ENCODE peak calls at places on chromosome 7, in four cellular contexts. K is kidney, S is lower lobe of right lung, N is hepatocyte. D is an unnamed sample.

GRCh38 chr7:137209151-137209822 is 134.2 kb downstream of the PTN start:
- DNase-seq in K (no peak), S (no peak), N (peak), D (peak)

GRCh38 chr7:14630048-14630447 is 272.5 kb downstream of the DGKB start:
- DNase-seq in K (no peak), S (no peak), N (no peak), D (no peak)

GRCh38 chr7:129536323-129536722 is 34.0 kb downstream of the SMKR1 start:
- DNase-seq in K (peak), S (no peak), N (no peak), D (no peak)

GRCh38 chr7:188174-188573 is 4.2 kb upstream of the FAM20C start:
- DNase-seq in K (no peak), S (no peak), N (no peak), D (no peak)

GRCh38 chr7:98329974-98330373 is 48.5 kb downstream of the BRI3 start:
- DNase-seq in K (no peak), S (no peak), N (peak), D (no peak)

GRCh38 chr7:42237891-42238531 is 1.0 kb upstream of the GLI3 start:
- DNase-seq in K (peak), S (peak), N (peak), D (no peak)

GRCh38 chr7:29017666-29018065 is 59.5 kb upstream of the TRIL start:
- DNase-seq in K (no peak), S (no peak), N (no peak), D (peak)

GRCh38 chr7:99326408-99326782 is 697 bp downstream of the ARPC1A start:
- DNase-seq in K (no peak), S (no peak), N (no peak), D (no peak)

GRCh38 chr7:47458057-47458456 is 123.9 kb downstream of the TNS3 start:
- DNase-seq in K (peak), S (peak), N (no peak), D (peak)

GRCh38 chr7:96093435-96093834 is 228.5 kb downstream of the SLC25A13 start:
- DNase-seq in K (no peak), S (no peak), N (peak), D (peak)

GRCh38 chr7:128914566-128915151 is 4.2 kb upstream of the KCP start:
- DNase-seq in K (no peak), S (no peak), N (no peak), D (no peak)

GRCh38 chr7:117098457-117098856 is 145.2 kb downstream of the ST7 start:
- DNase-seq in K (no peak), S (no peak), N (no peak), D (peak)

GRCh38 chr7:143369678-143370651 is 7.5 kb upstream of the FAM131B start:
- DNase-seq in K (peak), S (no peak), N (no peak), D (no peak)

GRCh38 chr7:129265328-129265727 is 40.5 kb downstream of the AHCYL2 start:
- DNase-seq in K (no peak), S (no peak), N (no peak), D (no peak)

GRCh38 chr7:146831875-146832274 is 715.3 kb downstream of the CNTNAP2 start:
- DNase-seq in K (no peak), S (no peak), N (no peak), D (no peak)
- H3K4me3 ChIP-seq in K (no peak), S (no peak), N (no peak), D (no peak)

GRCh38 chr7:8442295-8442813 is 8.9 kb downstream of the NXPH1 start:
- DNase-seq in K (peak), S (no peak), N (no peak), D (no peak)
- H3K4me3 ChIP-seq in K (no peak), S (no peak), N (no peak), D (no peak)

GRCh38 chr7:100433592-100434296 is 2.6 kb downstream of the PPP1R35 start:
- DNase-seq in K (no peak), S (peak), N (no peak), D (no peak)

GRCh38 chr7:100433276-100433591 is 3.1 kb downstream of the PPP1R35 start:
- DNase-seq in K (no peak), S (peak), N (no peak), D (no peak)

GRCh38 chr7:100432621-100433275 is 3.1 kb downstream of the MEPCE start:
- DNase-seq in K (no peak), S (peak), N (no peak), D (no peak)

GRCh38 chr7:100435401-100436304 is 644 bp downstream of the PPP1R35 start:
- DNase-seq in K (peak), S (peak), N (peak), D (no peak)

GRCh38 chr7:100434297-100435144 is 1.8 kb downstream of the PPP1R35 start:
- DNase-seq in K (no peak), S (peak), N (no peak), D (no peak)
- H3K4me3 ChIP-seq in K (peak), S (peak), N (no peak), D (peak)

GRCh38 chr7:35968140-35968940 is 167.5 kb downstream of the SEPTIN7 start:
- DNase-seq in K (peak), S (no peak), N (no peak), D (no peak)

GRCh38 chr7:35967366-35968139 is 166.7 kb downstream of the SEPTIN7 start:
- DNase-seq in K (peak), S (no peak), N (no peak), D (no peak)

GRCh38 chr7:35970458-35970857 is 169.6 kb downstream of the SEPTIN7 start:
- DNase-seq in K (no peak), S (no peak), N (no peak), D (no peak)

GRCh38 chr7:35969055-35969454 is 168.2 kb downstream of the SEPTIN7 start:
- DNase-seq in K (no peak), S (no peak), N (no peak), D (no peak)

DNA sequence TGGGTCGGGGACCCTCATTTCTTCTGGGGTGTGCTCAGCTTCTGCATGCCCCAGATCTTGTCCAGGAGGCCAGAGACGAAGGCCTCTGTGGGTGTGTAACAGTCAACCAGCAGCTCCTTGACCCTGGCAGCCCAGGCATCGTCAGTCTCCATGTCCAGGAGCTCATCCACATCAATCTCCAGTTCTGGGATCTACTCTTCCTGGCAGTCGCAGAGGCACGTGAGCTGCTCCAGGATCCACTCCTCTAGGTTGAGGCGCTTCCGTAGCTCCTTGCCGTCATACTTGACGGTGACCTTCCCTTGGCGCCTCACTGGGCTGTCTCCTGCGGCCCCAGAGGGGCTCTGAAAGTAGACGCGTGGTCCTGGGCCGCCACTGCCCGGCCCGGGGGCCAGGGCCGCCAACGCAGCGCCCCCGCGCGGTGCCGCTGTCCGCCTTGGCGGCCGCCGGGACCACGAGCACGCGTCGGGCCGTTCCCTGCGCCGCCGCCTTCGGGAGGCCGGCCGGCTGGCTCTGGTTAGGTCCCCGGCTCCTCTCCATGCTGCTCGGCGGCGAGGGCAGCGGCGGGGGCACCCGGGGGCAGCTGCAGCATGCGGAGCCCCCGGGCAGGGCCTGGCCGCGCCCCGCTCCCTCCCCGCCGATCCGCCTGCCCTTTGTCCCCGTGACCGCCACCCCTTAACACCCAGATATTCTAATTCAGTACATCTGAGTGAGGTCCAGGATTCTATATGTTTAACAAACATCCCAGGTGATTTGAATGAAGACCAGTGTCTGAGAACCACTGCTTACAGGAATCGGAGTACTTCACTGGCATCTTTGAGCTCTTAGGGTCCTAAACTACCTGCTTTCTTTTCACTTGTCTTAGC is 170.5 kb downstream of the SEPTIN7 start:
- DNase-seq in K (no peak), S (no peak), N (no peak), D (no peak)
- H3K4me3 ChIP-seq in K (peak), S (peak), N (no peak), D (peak)

GRCh38 chr7:24572421-24573007 is 738 bp upstream of the PALS2 start:
- DNase-seq in K (peak), S (no peak), N (peak), D (no peak)

GRCh38 chr7:24574365-24574764 is 1.1 kb downstream of the PALS2 start:
- DNase-seq in K (no peak), S (no peak), N (no peak), D (no peak)

GRCh38 chr7:24572014-24572413 is 1.2 kb upstream of the PALS2 start:
- DNase-seq in K (no peak), S (no peak), N (no peak), D (no peak)

GRCh38 chr7:24573008-24573553 is at the start of gene PALS2:
- DNase-seq in K (peak), S (peak), N (peak), D (no peak)

GRCh38 chr7:24573554-24574338 is 494 bp downstream of the PALS2 start:
- DNase-seq in K (peak), S (peak), N (peak), D (no peak)
- H3K4me3 ChIP-seq in K (peak), S (peak), N (peak), D (peak)

DNA sequence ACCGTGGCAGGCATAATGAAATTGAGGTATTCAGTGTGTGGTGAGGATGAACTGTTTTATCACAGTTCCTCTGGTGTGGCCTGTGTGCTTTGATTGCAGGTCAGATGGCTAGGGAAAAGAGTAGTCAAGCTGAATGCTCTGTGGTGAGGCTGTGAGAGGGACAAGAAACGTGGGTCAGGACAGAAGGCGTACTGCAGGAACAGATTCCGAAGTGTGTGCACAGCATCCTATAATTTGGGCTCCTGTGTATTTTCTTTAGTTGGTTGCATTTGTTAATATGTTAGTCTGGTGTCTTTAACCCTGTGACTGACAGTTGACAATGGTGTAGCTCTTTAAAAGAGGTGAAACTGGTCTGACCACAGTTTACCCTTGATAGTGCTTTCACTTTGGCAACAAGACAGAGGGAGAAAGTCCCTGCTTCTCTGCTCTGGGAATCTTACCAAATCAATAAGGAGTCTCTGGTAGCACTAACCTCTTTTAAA is 76.5 kb downstream of the AUTS2 start:
- DNase-seq in K (no peak), S (no peak), N (no peak), D (no peak)
- H3K4me3 ChIP-seq in K (no peak), S (no peak), N (no peak), D (no peak)

D was measured in skeletal muscle cell.